ENCODE peak calls at places on chromosomes 12 and 14, in ten cellular contexts. E, L, J, Q, K, M, H, X, U and Z are unnamed samples.

GRCh38 chr12:44314007-44314500 is 478.2 kb downstream of the TMEM117 start:
- DNase-seq in E (no peak), L (no peak), J (no peak), Q (no peak), K (no peak), M (no peak), H (no peak), X (no peak), U (no peak), Z (no peak)

GRCh38 chr14:52342849-52343606 is 28.9 kb downstream of the PTGER2 start:
- DNase-seq in E (no peak), L (no peak), J (peak; percentile 41), Q (no peak), K (no peak), M (no peak), H (no peak), X (no peak), U (peak; percentile 52), Z (peak; percentile 57)

GRCh38 chr12:121812320-121812871 is 8.6 kb downstream of the SETD1B start:
- DNase-seq in E (peak; percentile 59), L (peak; percentile 83), J (peak; percentile 82), Q (peak; percentile 92), K (peak; percentile 81), M (no peak), H (peak; percentile 86), X (peak; percentile 48), U (peak; percentile 81), Z (peak; percentile 84)

GRCh38 chr14:65478596-65478995 is 66.1 kb downstream of the FUT8 start:
- DNase-seq in E (no peak), L (no peak), J (peak; percentile 61), Q (no peak), K (no peak), M (no peak), H (no peak), X (peak; percentile 55), U (peak; percentile 65), Z (peak; percentile 65)

GRCh38 chr12:53004178-53004577 is 2.1 kb upstream of the EIF4B start:
- DNase-seq in E (no peak), L (no peak), J (peak; percentile 31), Q (no peak), K (no peak), M (no peak), H (no peak), X (no peak), U (peak; percentile 53), Z (peak; percentile 54)

GRCh38 chr14:30195946-30196345 is 268.3 kb upstream of the PRKD1 start:
- DNase-seq in E (no peak), L (no peak), J (peak; percentile 60), Q (no peak), K (no peak), M (no peak), H (no peak), X (no peak), U (no peak), Z (peak; percentile 42)

GRCh38 chr14:68944162-68944561 is 34.9 kb downstream of the ACTN1 start:
- DNase-seq in E (no peak), L (no peak), J (no peak), Q (no peak), K (no peak), M (no peak), H (no peak), X (no peak), U (no peak), Z (no peak)

GRCh38 chr14:103695331-103696026 is 19.8 kb downstream of the XRCC3 start:
- DNase-seq in E (no peak), L (peak; percentile 32), J (no peak), Q (no peak), K (no peak), M (no peak), H (no peak), X (no peak), U (no peak), Z (no peak)

GRCh38 chr12:86174188-86174587 is 82.0 kb downstream of the MGAT4C start:
- DNase-seq in E (no peak), L (no peak), J (no peak), Q (no peak), K (no peak), M (no peak), H (no peak), X (no peak), U (no peak), Z (no peak)

GRCh38 chr14:100307215-100308111 is 1.2 kb upstream of the SLC25A29 start:
- DNase-seq in E (no peak), L (peak; percentile 69), J (no peak), Q (no peak), K (no peak), M (no peak), H (peak; percentile 43), X (no peak), U (peak; percentile 24), Z (no peak)

GRCh38 chr12:63967358-63967757 is 122.9 kb downstream of the SRGAP1 start:
- DNase-seq in E (no peak), L (no peak), J (peak; percentile 54), Q (no peak), K (no peak), M (no peak), H (no peak), X (no peak), U (peak; percentile 12), Z (peak; percentile 68)

GRCh38 chr12:15446798-15447197 is 124.5 kb downstream of the PTPRO start:
- DNase-seq in E (no peak), L (no peak), J (no peak), Q (peak; percentile 3), K (no peak), M (no peak), H (no peak), X (no peak), U (peak; percentile 99), Z (peak; percentile 3)

DNA sequence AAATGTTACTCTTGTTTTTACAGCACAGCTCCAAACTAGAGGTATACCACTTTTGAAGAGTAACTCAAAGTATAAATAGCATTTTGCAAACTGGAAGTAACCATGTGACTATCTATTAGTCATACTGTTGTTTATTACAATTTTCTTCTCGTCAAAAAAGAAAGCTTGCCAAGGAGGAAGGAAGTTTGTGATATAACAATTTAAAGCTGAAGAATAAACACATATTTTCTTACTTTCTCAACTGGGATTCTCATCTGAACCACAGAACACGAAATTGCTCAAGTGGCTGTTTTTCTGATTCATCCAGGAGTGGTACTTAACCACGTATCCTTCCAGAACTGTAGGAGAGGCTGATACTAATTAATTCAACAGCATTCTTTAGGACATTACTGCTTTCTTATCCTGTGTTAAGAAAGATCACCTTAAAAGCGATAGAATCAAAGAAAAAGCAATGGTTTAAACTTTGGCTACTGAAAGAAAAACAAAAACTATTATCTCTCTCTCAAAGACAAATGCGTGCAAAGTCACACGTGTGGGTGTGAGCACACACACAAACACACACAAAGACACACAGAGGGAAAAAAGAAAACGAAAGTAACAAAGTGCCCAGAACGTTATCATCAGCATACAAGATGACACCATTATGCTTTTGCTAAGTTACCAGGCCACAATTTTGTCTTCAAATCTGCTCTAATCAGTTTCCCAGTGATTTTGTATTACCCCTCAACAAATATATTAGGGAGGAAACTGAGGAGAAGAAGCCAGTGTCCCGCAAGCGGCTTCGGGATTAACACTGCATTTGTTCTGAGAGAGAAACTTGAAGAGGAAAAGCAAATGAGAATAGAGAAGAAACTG is at the start of gene CLEC2B:
- DNase-seq in E (no peak), L (no peak), J (peak; percentile 88), Q (no peak), K (no peak), M (peak; percentile 56), H (no peak), X (peak; percentile 74), U (peak; percentile 96), Z (peak; percentile 91)
- H3K4me3 ChIP-seq in E (peak within 1 kb of the TSS; percentile 28), L (peak within 1 kb of the TSS; percentile 43), J (peak within 1 kb of the TSS; percentile 50), Q (peak within 1 kb of the TSS; percentile 39), K (peak within 1 kb of the TSS; percentile 71), M (peak within 1 kb of the TSS; percentile 54), H (no peak within 1 kb of the TSS), X (peak within 1 kb of the TSS; percentile 85), U (peak within 1 kb of the TSS; percentile 55), Z (peak within 1 kb of the TSS; percentile 51)

DNA sequence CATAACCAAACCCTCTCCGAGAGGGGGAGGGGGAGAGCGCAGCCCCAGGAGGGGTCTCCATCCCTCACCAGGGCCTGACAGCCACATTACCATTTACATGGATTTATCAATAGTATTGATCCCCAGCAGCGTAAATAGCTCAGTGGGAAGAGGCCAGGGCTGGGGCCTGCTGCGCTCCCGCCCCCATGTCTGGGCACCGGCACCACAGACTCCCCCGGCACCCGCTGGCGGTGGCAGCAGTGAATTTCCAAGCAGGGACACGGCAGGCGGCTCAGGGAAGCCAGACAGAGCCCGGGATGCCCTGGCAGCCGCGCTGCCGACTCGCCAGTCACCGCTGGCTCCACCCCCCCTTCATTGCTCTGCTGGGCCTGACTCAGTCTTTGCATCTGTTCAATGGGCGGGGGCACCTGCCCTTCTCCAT is 2.3 kb downstream of the NCOR2 start:
- DNase-seq in E (no peak), L (no peak), J (no peak), Q (no peak), K (peak; percentile 56), M (no peak), H (no peak), X (peak; percentile 40), U (peak; percentile 36), Z (no peak)
- H3K4me3 ChIP-seq in E (peak overlapping the region; percentile 22), L (peak overlapping the region; percentile 93), J (peak overlapping the region; percentile 92), Q (peak overlapping the region; percentile 92), K (peak overlapping the region; percentile 99), M (peak overlapping the region; percentile 88), H (peak overlapping the region; percentile 98), X (peak overlapping the region; percentile 96), U (no peak overlapping the region), Z (peak overlapping the region; percentile 92)

DNA sequence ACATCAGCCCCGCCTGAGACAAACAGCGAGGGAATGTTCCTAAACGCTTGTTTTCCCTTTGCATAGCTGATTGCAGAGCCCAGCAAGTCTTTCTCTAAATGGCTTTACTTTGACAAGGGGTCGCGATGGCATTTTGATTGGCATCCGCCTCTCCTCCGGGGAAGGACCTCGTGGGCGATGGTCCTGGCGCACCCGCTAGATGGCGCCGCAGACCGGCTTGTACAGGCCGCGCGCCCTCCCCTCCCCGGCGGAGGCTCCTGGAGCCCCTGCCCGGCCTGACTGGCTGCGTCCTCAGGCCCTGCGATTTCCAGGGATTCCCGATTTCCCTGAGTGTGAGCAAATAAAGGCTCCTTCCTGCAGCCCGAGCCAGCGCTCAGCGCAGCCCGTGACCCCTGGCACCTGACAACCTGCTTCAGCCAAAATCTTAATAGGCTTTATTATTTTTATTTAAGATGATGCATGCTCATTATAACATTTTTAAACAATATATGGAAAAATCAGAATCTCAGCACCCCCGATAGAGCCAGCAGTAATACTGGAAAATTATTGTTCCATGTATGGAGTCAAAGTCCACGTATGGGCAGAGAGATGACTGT is 468.3 kb downstream of the AACS start:
- DNase-seq in E (no peak), L (no peak), J (no peak), Q (peak; percentile 31), K (no peak), M (no peak), H (peak; percentile 86), X (peak; percentile 35), U (peak; percentile 14), Z (no peak)
- H3K4me3 ChIP-seq in E (no peak overlapping the region), L (no peak overlapping the region), J (no peak overlapping the region), Q (no peak overlapping the region), K (no peak overlapping the region), M (no peak overlapping the region), H (no peak overlapping the region), X (no peak overlapping the region), U (no peak overlapping the region), Z (no peak overlapping the region)

DNA sequence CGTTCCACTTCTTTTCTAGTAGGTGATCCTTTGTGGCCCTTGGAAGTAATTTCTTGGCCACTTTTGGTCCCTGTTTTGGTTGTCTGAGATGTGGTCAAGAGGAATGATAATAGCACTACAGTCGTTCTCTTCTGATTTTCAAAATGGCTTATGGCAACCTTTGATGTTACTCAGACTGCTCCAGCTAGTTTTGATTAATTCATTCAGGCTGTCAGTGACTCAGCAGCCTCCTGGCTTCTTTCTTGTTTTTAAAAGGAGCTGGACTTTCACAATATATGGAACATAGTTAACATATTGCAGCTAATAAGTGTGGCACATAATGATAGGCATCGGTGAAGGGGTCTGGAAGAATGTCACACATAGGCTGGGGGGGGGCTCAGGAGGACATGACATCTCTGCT is 47.3 kb downstream of the WDR20 start:
- DNase-seq in E (no peak), L (no peak), J (peak; percentile 78), Q (peak; percentile 25), K (no peak), M (peak; percentile 29), H (no peak), X (no peak), U (peak; percentile 85), Z (peak; percentile 82)
- H3K4me3 ChIP-seq in E (no peak overlapping the region), L (no peak overlapping the region), J (no peak overlapping the region), Q (no peak overlapping the region), K (no peak overlapping the region), M (peak overlapping the region; percentile 5), H (no peak overlapping the region), X (no peak overlapping the region), U (no peak overlapping the region), Z (no peak overlapping the region)